ENCODE peak calls at places on chromosomes 12 and 14, in seven cellular contexts. One of them, this sample, is unnamed.

GRCh38 chr12:64819816-64820402 is 4.5 kb upstream of the TBC1D30 start:
- DNase-seq in GM23338: no peak
- DNase-seq in MM.1S: no peak
- DNase-seq in dorsolateral prefrontal cortex: no peak
- DNase-seq in cardiac fibroblast: no peak
- DNase-seq in A549: no peak
- DNase-seq in heart right ventricle: no peak
- DNase-seq in this sample: no peak

GRCh38 chr14:65184032-65184764 is 81.9 kb upstream of the MAX start:
- DNase-seq in GM23338: no peak
- DNase-seq in MM.1S: no peak
- DNase-seq in dorsolateral prefrontal cortex: no peak
- DNase-seq in cardiac fibroblast: peak
- DNase-seq in A549: no peak
- DNase-seq in heart right ventricle: no peak
- DNase-seq in this sample: no peak

GRCh38 chr14:93301821-93302447 is 30.9 kb downstream of the BTBD7 start:
- DNase-seq in GM23338: peak
- DNase-seq in MM.1S: no peak
- DNase-seq in dorsolateral prefrontal cortex: no peak
- DNase-seq in cardiac fibroblast: peak
- DNase-seq in A549: no peak
- DNase-seq in heart right ventricle: no peak
- DNase-seq in this sample: no peak

GRCh38 chr12:111687255-111687654 is 1.4 kb downstream of the ACAD10 start:
- DNase-seq in GM23338: peak
- DNase-seq in MM.1S: peak
- DNase-seq in dorsolateral prefrontal cortex: no peak
- DNase-seq in cardiac fibroblast: no peak
- DNase-seq in A549: peak
- DNase-seq in heart right ventricle: no peak
- DNase-seq in this sample: no peak

GRCh38 chr12:29148958-29149690 is at the start of gene FAR2:
- DNase-seq in GM23338: peak
- DNase-seq in MM.1S: peak
- DNase-seq in dorsolateral prefrontal cortex: no peak
- DNase-seq in cardiac fibroblast: peak
- DNase-seq in A549: peak
- DNase-seq in heart right ventricle: peak
- DNase-seq in this sample: no peak

GRCh38 chr12:128859311-128859710 is 6.0 kb downstream of the GLT1D1 start:
- DNase-seq in GM23338: no peak
- DNase-seq in MM.1S: no peak
- DNase-seq in dorsolateral prefrontal cortex: no peak
- DNase-seq in cardiac fibroblast: no peak
- DNase-seq in A549: no peak
- DNase-seq in heart right ventricle: no peak
- DNase-seq in this sample: no peak

GRCh38 chr12:38222011-38222410 is 94.6 kb upstream of the ALG10B start:
- DNase-seq in GM23338: no peak
- DNase-seq in MM.1S: no peak
- DNase-seq in dorsolateral prefrontal cortex: no peak
- DNase-seq in cardiac fibroblast: no peak
- DNase-seq in A549: no peak
- DNase-seq in heart right ventricle: no peak
- DNase-seq in this sample: no peak

GRCh38 chr12:46874642-46875041 is 48.8 kb upstream of the SLC38A4 start:
- DNase-seq in GM23338: no peak
- DNase-seq in MM.1S: no peak
- DNase-seq in dorsolateral prefrontal cortex: no peak
- DNase-seq in cardiac fibroblast: peak
- DNase-seq in A549: no peak
- DNase-seq in heart right ventricle: peak
- DNase-seq in this sample: no peak

GRCh38 chr12:111785651-111786050 is 18.9 kb downstream of the ALDH2 start:
- DNase-seq in GM23338: no peak
- DNase-seq in MM.1S: no peak
- DNase-seq in dorsolateral prefrontal cortex: no peak
- DNase-seq in cardiac fibroblast: peak
- DNase-seq in A549: no peak
- DNase-seq in heart right ventricle: no peak
- DNase-seq in this sample: no peak

GRCh38 chr12:80015660-80016059 is 80.8 kb upstream of the PPP1R12A start:
- DNase-seq in GM23338: no peak
- DNase-seq in MM.1S: no peak
- DNase-seq in dorsolateral prefrontal cortex: no peak
- DNase-seq in cardiac fibroblast: no peak
- DNase-seq in A549: no peak
- DNase-seq in heart right ventricle: no peak
- DNase-seq in this sample: no peak

GRCh38 chr12:27807063-27807703 is 27.1 kb upstream of the MANSC4 start:
- DNase-seq in GM23338: peak
- DNase-seq in MM.1S: no peak
- DNase-seq in dorsolateral prefrontal cortex: no peak
- DNase-seq in cardiac fibroblast: no peak
- DNase-seq in A549: no peak
- DNase-seq in heart right ventricle: no peak
- DNase-seq in this sample: no peak

GRCh38 chr14:31678421-31679249 is 117.4 kb downstream of the NUBPL start:
- DNase-seq in GM23338: peak
- DNase-seq in MM.1S: no peak
- DNase-seq in dorsolateral prefrontal cortex: no peak
- DNase-seq in cardiac fibroblast: no peak
- DNase-seq in A549: no peak
- DNase-seq in heart right ventricle: no peak
- DNase-seq in this sample: no peak

GRCh38 chr14:32703246-32703645 is 235.4 kb upstream of the NPAS3 start:
- DNase-seq in GM23338: no peak
- DNase-seq in MM.1S: no peak
- DNase-seq in dorsolateral prefrontal cortex: no peak
- DNase-seq in cardiac fibroblast: peak
- DNase-seq in A549: no peak
- DNase-seq in heart right ventricle: no peak
- DNase-seq in this sample: peak

GRCh38 chr14:26596722-26597030 is 1.2 kb downstream of the NOVA1 start:
- DNase-seq in GM23338: no peak
- DNase-seq in MM.1S: no peak
- DNase-seq in dorsolateral prefrontal cortex: no peak
- DNase-seq in cardiac fibroblast: peak
- DNase-seq in A549: no peak
- DNase-seq in heart right ventricle: no peak
- DNase-seq in this sample: no peak

GRCh38 chr14:102510616-102511520 is 1.3 kb upstream of the ANKRD9 start:
- DNase-seq in GM23338: peak
- DNase-seq in MM.1S: no peak
- DNase-seq in dorsolateral prefrontal cortex: no peak
- DNase-seq in cardiac fibroblast: no peak
- DNase-seq in A549: no peak
- DNase-seq in heart right ventricle: peak
- DNase-seq in this sample: no peak

GRCh38 chr14:102508410-102508773 is 1.2 kb downstream of the ANKRD9 start:
- DNase-seq in GM23338: no peak
- DNase-seq in MM.1S: no peak
- DNase-seq in dorsolateral prefrontal cortex: no peak
- DNase-seq in cardiac fibroblast: no peak
- DNase-seq in A549: peak
- DNase-seq in heart right ventricle: peak
- DNase-seq in this sample: no peak

GRCh38 chr14:102508774-102509743 is 517 bp downstream of the ANKRD9 start:
- DNase-seq in GM23338: peak
- DNase-seq in MM.1S: no peak
- DNase-seq in dorsolateral prefrontal cortex: no peak
- DNase-seq in cardiac fibroblast: peak
- DNase-seq in A549: no peak
- DNase-seq in heart right ventricle: peak
- DNase-seq in this sample: no peak

GRCh38 chr14:102511538-102511937 is 2.0 kb upstream of the ANKRD9 start:
- DNase-seq in GM23338: no peak
- DNase-seq in MM.1S: no peak
- DNase-seq in dorsolateral prefrontal cortex: no peak
- DNase-seq in cardiac fibroblast: no peak
- DNase-seq in A549: no peak
- DNase-seq in heart right ventricle: no peak
- DNase-seq in this sample: no peak

GRCh38 chr14:102509744-102510615 is at the start of gene ANKRD9:
- DNase-seq in GM23338: peak
- DNase-seq in MM.1S: peak
- DNase-seq in dorsolateral prefrontal cortex: peak
- DNase-seq in cardiac fibroblast: peak
- DNase-seq in A549: peak
- DNase-seq in heart right ventricle: peak
- DNase-seq in this sample: peak
- TF ChIP-seq CTCF in GM23338: no peak
- TF ChIP-seq CTCF in MM.1S: no peak
- TF ChIP-seq CTCF in dorsolateral prefrontal cortex: no peak
- TF ChIP-seq CTCF in cardiac fibroblast: no peak
- TF ChIP-seq CTCF in A549: no peak
- TF ChIP-seq CTCF in heart right ventricle: no peak
- TF ChIP-seq CTCF in this sample: no peak

GRCh38 chr14:49620182-49621113 is at the start of the genes MGAT2 and RPL36AL:
- DNase-seq in GM23338: peak
- DNase-seq in MM.1S: peak
- DNase-seq in dorsolateral prefrontal cortex: peak
- DNase-seq in cardiac fibroblast: peak
- DNase-seq in A549: peak
- DNase-seq in heart right ventricle: peak
- DNase-seq in this sample: peak

GRCh38 chr14:49621114-49621881 is 699 bp downstream of the MGAT2 start:
- DNase-seq in GM23338: peak
- DNase-seq in MM.1S: peak
- DNase-seq in dorsolateral prefrontal cortex: peak
- DNase-seq in cardiac fibroblast: peak
- DNase-seq in A549: no peak
- DNase-seq in heart right ventricle: peak
- DNase-seq in this sample: peak

GRCh38 chr14:49623941-49624806 is 3.6 kb downstream of the MGAT2 start:
- DNase-seq in GM23338: no peak
- DNase-seq in MM.1S: peak
- DNase-seq in dorsolateral prefrontal cortex: no peak
- DNase-seq in cardiac fibroblast: no peak
- DNase-seq in A549: no peak
- DNase-seq in heart right ventricle: no peak
- DNase-seq in this sample: no peak

GRCh38 chr14:49622022-49622607 is 1.5 kb downstream of the MGAT2 start:
- DNase-seq in GM23338: no peak
- DNase-seq in MM.1S: no peak
- DNase-seq in dorsolateral prefrontal cortex: no peak
- DNase-seq in cardiac fibroblast: no peak
- DNase-seq in A549: no peak
- DNase-seq in heart right ventricle: no peak
- DNase-seq in this sample: no peak

DNA sequence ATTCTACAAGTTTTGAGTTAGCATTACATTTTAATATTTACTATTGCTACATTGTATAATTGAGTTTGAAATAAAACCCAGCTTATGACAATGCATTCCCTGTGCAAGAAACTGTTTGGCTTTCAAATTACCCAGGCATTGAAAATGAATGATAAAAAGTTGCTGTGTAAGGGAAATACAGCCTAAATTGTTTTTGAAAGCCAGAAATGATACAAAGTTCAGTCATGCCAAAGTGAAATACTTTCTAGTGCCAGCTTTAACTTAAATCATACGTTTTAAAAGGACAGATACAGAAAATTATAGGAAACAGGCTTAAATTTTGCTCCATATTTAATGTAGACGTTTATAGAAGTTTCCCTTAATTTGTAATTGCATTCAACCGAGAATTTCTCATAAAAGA is 2.8 kb downstream of the MGAT2 start:
- DNase-seq in GM23338: no peak
- DNase-seq in MM.1S: no peak
- DNase-seq in dorsolateral prefrontal cortex: no peak
- DNase-seq in cardiac fibroblast: peak
- DNase-seq in A549: no peak
- DNase-seq in heart right ventricle: no peak
- DNase-seq in this sample: no peak
- H3K4me3 ChIP-seq in GM23338: no peak
- H3K4me3 ChIP-seq in MM.1S: peak
- H3K4me3 ChIP-seq in dorsolateral prefrontal cortex: peak
- H3K4me3 ChIP-seq in cardiac fibroblast: no peak
- H3K4me3 ChIP-seq in A549: no peak
- H3K4me3 ChIP-seq in heart right ventricle: peak
- H3K4me3 ChIP-seq in this sample: no peak

GRCh38 chr14:56874375-56874774 is 64.1 kb upstream of the OTX2 start:
- DNase-seq in GM23338: peak
- DNase-seq in MM.1S: no peak
- DNase-seq in dorsolateral prefrontal cortex: no peak
- DNase-seq in cardiac fibroblast: no peak
- DNase-seq in A549: peak
- DNase-seq in heart right ventricle: no peak
- DNase-seq in this sample: no peak
- TF ChIP-seq CTCF in GM23338: peak
- TF ChIP-seq CTCF in MM.1S: no peak
- TF ChIP-seq CTCF in dorsolateral prefrontal cortex: no peak
- TF ChIP-seq CTCF in cardiac fibroblast: no peak
- TF ChIP-seq CTCF in A549: peak
- TF ChIP-seq CTCF in heart right ventricle: no peak
- TF ChIP-seq CTCF in this sample: no peak

GRCh38 chr12:130158775-130159100 is 3.5 kb upstream of the FZD10 start:
- DNase-seq in GM23338: no peak
- DNase-seq in MM.1S: no peak
- DNase-seq in dorsolateral prefrontal cortex: no peak
- DNase-seq in cardiac fibroblast: no peak
- DNase-seq in A549: no peak
- DNase-seq in heart right ventricle: no peak
- DNase-seq in this sample: no peak

GRCh38 chr12:130160306-130160705 is 2.0 kb upstream of the FZD10 start:
- DNase-seq in GM23338: no peak
- DNase-seq in MM.1S: no peak
- DNase-seq in dorsolateral prefrontal cortex: no peak
- DNase-seq in cardiac fibroblast: no peak
- DNase-seq in A549: no peak
- DNase-seq in heart right ventricle: no peak
- DNase-seq in this sample: no peak

GRCh38 chr12:130161261-130162231 is 718 bp upstream of the FZD10 start:
- DNase-seq in GM23338: peak
- DNase-seq in MM.1S: no peak
- DNase-seq in dorsolateral prefrontal cortex: no peak
- DNase-seq in cardiac fibroblast: no peak
- DNase-seq in A549: no peak
- DNase-seq in heart right ventricle: no peak
- DNase-seq in this sample: no peak

GRCh38 chr12:130162267-130162666 is at the start of gene FZD10:
- DNase-seq in GM23338: peak
- DNase-seq in MM.1S: no peak
- DNase-seq in dorsolateral prefrontal cortex: no peak
- DNase-seq in cardiac fibroblast: no peak
- DNase-seq in A549: no peak
- DNase-seq in heart right ventricle: peak
- DNase-seq in this sample: no peak

DNA sequence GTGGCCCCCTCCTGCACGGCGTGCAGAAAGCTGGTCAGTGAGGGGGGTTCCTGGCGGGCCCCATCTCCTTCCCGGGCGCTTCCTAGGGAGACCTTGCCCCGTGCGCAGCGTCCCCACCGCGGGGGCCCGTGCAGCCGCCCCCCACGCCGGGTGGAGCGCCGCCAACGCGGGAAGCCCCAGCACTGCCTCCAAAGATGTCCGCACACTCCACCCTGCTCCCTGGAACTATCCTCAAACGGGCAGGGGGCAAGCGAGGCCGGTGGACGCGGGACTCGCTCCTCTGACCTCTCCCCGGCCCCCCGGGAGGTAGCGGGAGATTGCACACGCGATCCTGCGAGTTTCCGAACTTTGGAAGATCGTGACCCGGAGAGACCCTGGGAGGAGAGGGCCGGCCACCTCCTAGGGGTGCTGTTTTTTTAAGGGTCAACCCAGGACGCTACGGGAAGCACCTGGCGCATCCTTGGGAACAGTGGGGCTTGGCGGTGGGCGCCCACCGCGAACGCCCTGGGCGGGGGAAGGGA is 1.5 kb upstream of the FZD10 start:
- DNase-seq in GM23338: no peak
- DNase-seq in MM.1S: no peak
- DNase-seq in dorsolateral prefrontal cortex: no peak
- DNase-seq in cardiac fibroblast: no peak
- DNase-seq in A549: no peak
- DNase-seq in heart right ventricle: no peak
- DNase-seq in this sample: no peak
- H3K4me3 ChIP-seq in GM23338: peak
- H3K4me3 ChIP-seq in MM.1S: no peak
- H3K4me3 ChIP-seq in dorsolateral prefrontal cortex: peak
- H3K4me3 ChIP-seq in cardiac fibroblast: no peak
- H3K4me3 ChIP-seq in A549: no peak
- H3K4me3 ChIP-seq in heart right ventricle: peak
- H3K4me3 ChIP-seq in this sample: no peak

This sample was measured in astrocyte of the cerebellum.